ENCODE peak calls at places on chromosomes 5 and 9, in six cellular contexts. T is stomach, F is HCT116, P is transverse colon, K is Peyer's patch, B is vagina. N is an unnamed sample. For H3K27me3, the result is how much of the 10 kb centered on the place peaks cover.

GRCh38 chr5:142421625-142422397 is 97.0 kb upstream of the SPRY4 start:
- DNase-seq in F (no peak), T (no peak), K (no peak), P (no peak), B (no peak), N (no peak)

GRCh38 chr9:121285835-121286687 is 18.1 kb downstream of the GSN start:
- DNase-seq in K (no peak), P (peak), B (no peak), T (peak), F (peak), N (peak)

GRCh38 chr5:138234651-138235050 is 21.5 kb upstream of the CDC23 start:
- DNase-seq in B (no peak), P (no peak), F (no peak), K (no peak), T (no peak), N (no peak)

GRCh38 chr9:128243486-128244415 is 32.1 kb downstream of the GOLGA2 start:
- DNase-seq in F (no peak), T (no peak), B (no peak), P (no peak), K (no peak), N (no peak)

GRCh38 chr5:173016621-173017046 is 33.1 kb downstream of the ATP6V0E1 start:
- DNase-seq in K (no peak), T (no peak), P (no peak), F (peak), B (peak), N (peak)

GRCh38 chr9:112422417-112423148 is 42.7 kb downstream of the HSDL2 start:
- DNase-seq in B (no peak), T (no peak), F (no peak), K (no peak), P (no peak), N (no peak)

GRCh38 chr5:87182622-87183021 is 85.1 kb upstream of the RASA1 start:
- DNase-seq in F (no peak), K (no peak), T (no peak), P (no peak), B (no peak), N (no peak)

GRCh38 chr5:124456244-124456643 is 290.2 kb downstream of the ZNF608 start:
- DNase-seq in T (no peak), F (no peak), K (no peak), B (no peak), P (no peak), N (no peak)

GRCh38 chr9:32413424-32413823 is 29.0 kb downstream of the ACO1 start:
- DNase-seq in B (no peak), P (no peak), F (no peak), T (no peak), K (no peak), N (no peak)

GRCh38 chr9:107153336-107153735 is 129.7 kb upstream of the RAD23B start:
- DNase-seq in P (no peak), K (no peak), F (no peak), T (no peak), B (no peak), N (no peak)

GRCh38 chr5:157085930-157086329 is 22.9 kb downstream of the HAVCR2 start:
- DNase-seq in P (no peak), T (no peak), K (no peak), F (no peak), B (no peak), N (no peak)

GRCh38 chr5:74288448-74289109 is 351.9 kb downstream of the ENC1 start:
- DNase-seq in P (no peak), T (no peak), F (no peak), B (no peak), K (no peak), N (peak)

GRCh38 chr5:53298841-53299240 is 181.6 kb upstream of the FST start:
- DNase-seq in F (no peak), P (no peak), B (no peak), K (no peak), T (no peak), N (no peak)

GRCh38 chr5:32710335-32710858 is 724 bp upstream of the NPR3 start:
- DNase-seq in T (no peak), K (no peak), F (no peak), B (no peak), P (peak), N (peak)

GRCh38 chr5:59126665-59127354 is 543.9 kb downstream of the RAB3C start:
- DNase-seq in P (no peak), B (no peak), F (no peak), K (no peak), T (no peak), N (no peak)

GRCh38 chr9:15909297-15909696 is 356.5 kb downstream of the CCDC171 start:
- DNase-seq in P (no peak), K (no peak), F (no peak), T (no peak), B (no peak), N (no peak)

GRCh38 chr5:173602423-173602822 is 14.0 kb downstream of the BOD1 start:
- DNase-seq in K (no peak), T (no peak), P (no peak), B (no peak), F (no peak), N (peak)

GRCh38 chr9:93682155-93682968 is 106.0 kb downstream of the PHF2 start:
- DNase-seq in F (peak), P (peak), B (no peak), T (peak), K (no peak), N (peak)

GRCh38 chr5:34570721-34571379 is 85.3 kb upstream of the RAI14 start:
- DNase-seq in T (no peak), B (no peak), F (no peak), K (no peak), P (no peak), N (no peak)

GRCh38 chr5:181054138-181054537 is 14.1 kb downstream of the BTNL9 start:
- DNase-seq in F (no peak), K (no peak), P (no peak), T (no peak), B (peak), N (no peak)
- H3K27me3 ChIP-seq in F (under half), K (under half), P (half or more), T (under half), B (under half), N (under half)

DNA sequence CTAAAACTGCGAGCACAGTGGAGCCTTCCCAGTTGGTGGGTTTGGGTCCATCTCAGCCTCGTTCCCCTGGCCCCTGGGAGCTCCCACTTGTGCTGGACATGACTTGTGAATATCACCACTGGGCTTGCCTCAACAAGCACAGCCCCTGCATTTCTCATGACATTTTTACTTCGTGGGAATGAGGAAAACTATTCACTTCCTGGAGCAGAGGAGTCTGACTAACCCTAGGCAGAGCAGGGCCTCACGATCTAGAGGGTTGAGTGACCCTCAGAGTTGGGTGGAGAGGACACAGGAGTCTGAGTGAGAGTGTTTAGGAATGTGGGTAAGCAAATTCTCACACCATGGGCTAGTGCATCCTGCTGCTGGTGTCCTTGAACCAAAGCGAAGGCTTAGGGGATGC is 272.6 kb downstream of the ZSWIM6 start:
- DNase-seq in P (no peak), K (no peak), F (no peak), B (no peak), T (no peak), N (no peak)
- TF ChIP-seq CTCF in P (no peak), K (no peak), F (no peak), B (no peak), T (no peak), N (no peak)

GRCh38 chr9:133188006-133188842 is 20.8 kb downstream of the OBP2B start:
- DNase-seq in F (peak), B (no peak), K (no peak), T (no peak), P (peak), N (peak)
- H3K27me3 ChIP-seq in F (under half), B (under half), K (under half), T (under half), P (under half), N (under half)

DNA sequence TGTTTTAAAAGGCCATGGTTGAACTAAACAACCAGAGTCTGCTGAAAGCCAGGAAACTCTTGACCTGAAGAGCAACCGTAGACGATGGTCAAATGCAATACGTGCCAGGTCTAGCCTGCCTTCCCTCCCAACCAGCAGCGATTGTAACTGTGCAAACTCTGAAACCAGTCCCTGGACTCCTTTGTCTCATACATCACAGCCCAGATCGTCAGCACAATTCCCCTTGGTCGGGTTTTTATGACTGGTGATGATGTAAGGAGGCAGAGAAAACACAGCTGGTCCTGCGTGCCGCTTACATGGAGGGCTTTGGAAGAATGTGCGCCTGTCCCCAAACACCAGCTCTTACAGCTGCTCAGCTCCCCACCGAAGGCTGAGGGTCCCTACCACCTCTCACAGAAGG is 24.6 kb downstream of the SMIM23 start:
- DNase-seq in B (no peak), T (no peak), K (no peak), P (no peak), F (no peak), N (no peak)
- TF ChIP-seq CTCF in B (no peak), T (no peak), K (no peak), P (no peak), F (no peak), N (no peak)